ENCODE peak calls at places on chromosomes 3 and 15, in ten cellular contexts. U is EH; E is cardiac fibroblast; X is sciatic nerve; V is HEK293T; H is activated CD4-positive, alpha-beta T cell treated with anti-CD3 and anti-CD28 coated beads, Interleukin-2, amount 10 ng/mL, durations not matched to agents 7 days and 5 days; Z is stimulated activated CD8-positive, alpha-beta memory T cell treated with anti-CD3 and anti-CD28 coated beads, Interleukin-7, amount 100 ng/mL, for 1 hour; O is activated CD8-positive, alpha-beta T cell treated with anti-CD3 and anti-CD28 coated beads, Interleukin-2, amount 10 ng/mL, durations not matched to agents 7 days and 5 days; N is C1 segment of cervical spinal cord; K is astrocyte of the spinal cord. J is an unnamed sample.

GRCh38 chr15:95935852-95936251 is 394.6 kb upstream of the NR2F2 start:
- DNase-seq in U (no peak), E (no peak), X (no peak), V (no peak), H (no peak), Z (no peak), O (no peak), N (no peak), K (no peak), J (no peak)

GRCh38 chr15:64883997-64884511 is 27.6 kb upstream of the ANKDD1A start:
- DNase-seq in U (peak), E (peak), X (peak), V (no peak), H (peak), Z (no peak), O (peak), N (no peak), K (peak), J (no peak)

GRCh38 chr3:122794483-122794778 is 438 bp upstream of the SLC49A4 start:
- DNase-seq in U (no peak), E (peak), X (no peak), V (no peak), H (no peak), Z (no peak), O (no peak), N (no peak), K (peak), J (no peak)

GRCh38 chr15:96334017-96334704 is 3.7 kb downstream of the NR2F2 start:
- DNase-seq in U (no peak), E (peak), X (peak), V (no peak), H (no peak), Z (no peak), O (no peak), N (no peak), K (peak), J (no peak)

GRCh38 chr15:90642464-90643300 is 74.5 kb upstream of the BLM start:
- DNase-seq in U (no peak), E (no peak), X (no peak), V (no peak), H (no peak), Z (no peak), O (peak), N (peak), K (no peak), J (no peak)

GRCh38 chr15:98823012-98823458 is 174.7 kb downstream of the IGF1R start:
- DNase-seq in U (peak), E (peak), X (no peak), V (peak), H (no peak), Z (no peak), O (no peak), N (no peak), K (peak), J (no peak)

GRCh38 chr3:50138266-50139230 is 16.6 kb upstream of the SEMA3F start:
- DNase-seq in U (peak), E (no peak), X (no peak), V (no peak), H (no peak), Z (no peak), O (no peak), N (no peak), K (no peak), J (no peak)

GRCh38 chr15:22989576-22990477 is 9.7 kb upstream of the CYFIP1 start:
- DNase-seq in U (peak), E (no peak), X (peak), V (no peak), H (no peak), Z (no peak), O (no peak), N (no peak), K (no peak), J (no peak)